ENCODE peak calls at places on chromosomes 13 and 19, in five cellular contexts. One of them, this sample, is unnamed.

GRCh38 chr19:53196777-53197396 is 3.7 kb upstream of the ZNF665 start:
- DNase-seq in HepG2: peak; percentile 50
- DNase-seq in MM.1S: no peak
- DNase-seq in HCT116: peak; percentile 33
- DNase-seq in hepatocyte: peak; percentile 99
- DNase-seq in this sample: peak; percentile 67

GRCh38 chr19:18858906-18859646 is 27.3 kb downstream of the UPF1 start:
- DNase-seq in HCT116: no peak
- DNase-seq in MM.1S: no peak
- DNase-seq in hepatocyte: no peak
- DNase-seq in HepG2: no peak
- DNase-seq in this sample: no peak

GRCh38 chr13:59623516-59623915 is 540.2 kb downstream of the DIAPH3 start:
- DNase-seq in hepatocyte: no peak
- DNase-seq in HCT116: no peak
- DNase-seq in MM.1S: no peak
- DNase-seq in HepG2: no peak
- DNase-seq in this sample: no peak

GRCh38 chr19:52566588-52566987 is 3.5 kb upstream of the ZNF701 start:
- DNase-seq in hepatocyte: peak; percentile 39
- DNase-seq in MM.1S: no peak
- DNase-seq in HCT116: no peak
- DNase-seq in HepG2: no peak
- DNase-seq in this sample: peak; percentile 52

GRCh38 chr13:67515895-67516294 is 285.8 kb upstream of the PCDH9 start:
- DNase-seq in MM.1S: peak; percentile 71
- DNase-seq in HepG2: no peak
- DNase-seq in hepatocyte: no peak
- DNase-seq in HCT116: no peak
- DNase-seq in this sample: peak; percentile 84

GRCh38 chr19:33039815-33040214 is 24.9 kb downstream of the RHPN2 start:
- DNase-seq in HCT116: no peak
- DNase-seq in hepatocyte: no peak
- DNase-seq in MM.1S: no peak
- DNase-seq in HepG2: no peak
- DNase-seq in this sample: no peak

GRCh38 chr13:110012102-110012739 is 225.8 kb upstream of the IRS2 start:
- DNase-seq in hepatocyte: peak; percentile 31
- DNase-seq in HCT116: peak; percentile 60
- DNase-seq in MM.1S: no peak
- DNase-seq in HepG2: peak; percentile 3
- DNase-seq in this sample: peak; percentile 100

GRCh38 chr19:45250832-45251451 is at the start of gene MARK4:
- DNase-seq in hepatocyte: peak; percentile 84
- DNase-seq in HepG2: no peak
- DNase-seq in HCT116: peak; percentile 16
- DNase-seq in MM.1S: peak; percentile 53
- DNase-seq in this sample: no peak

GRCh38 chr13:101248739-101249138 is 167.6 kb downstream of the NALCN start:
- DNase-seq in HepG2: no peak
- DNase-seq in hepatocyte: no peak
- DNase-seq in HCT116: no peak
- DNase-seq in MM.1S: no peak
- DNase-seq in this sample: no peak

GRCh38 chr19:5337126-5337525 is 3.5 kb downstream of the PTPRS start:
- DNase-seq in MM.1S: no peak
- DNase-seq in HepG2: no peak
- DNase-seq in hepatocyte: no peak
- DNase-seq in HCT116: no peak
- DNase-seq in this sample: no peak

GRCh38 chr19:41740415-41741243 is 14.7 kb upstream of the CEACAM6 start:
- DNase-seq in HepG2: no peak
- DNase-seq in HCT116: no peak
- DNase-seq in hepatocyte: no peak
- DNase-seq in MM.1S: no peak
- DNase-seq in this sample: no peak

GRCh38 chr13:56528040-56528760 is 612.5 kb upstream of the PRR20A start:
- DNase-seq in hepatocyte: no peak
- DNase-seq in MM.1S: peak; percentile 54
- DNase-seq in HCT116: no peak
- DNase-seq in HepG2: no peak
- DNase-seq in this sample: no peak

GRCh38 chr19:313988-314815 is 23.0 kb upstream of the PLPP2 start:
- DNase-seq in MM.1S: no peak
- DNase-seq in HepG2: no peak
- DNase-seq in HCT116: no peak
- DNase-seq in hepatocyte: no peak
- DNase-seq in this sample: no peak

GRCh38 chr13:43335669-43336068 is 312.3 kb downstream of the DNAJC15 start:
- DNase-seq in HepG2: no peak
- DNase-seq in MM.1S: no peak
- DNase-seq in HCT116: no peak
- DNase-seq in hepatocyte: no peak
- DNase-seq in this sample: no peak

GRCh38 chr13:36088001-36088400 is 43.2 kb downstream of the DCLK1 start:
- DNase-seq in hepatocyte: no peak
- DNase-seq in MM.1S: no peak
- DNase-seq in HepG2: no peak
- DNase-seq in HCT116: no peak
- DNase-seq in this sample: no peak

GRCh38 chr19:51571599-51571998 is 516 bp downstream of the ZNF175 start:
- DNase-seq in HCT116: no peak
- DNase-seq in MM.1S: no peak
- DNase-seq in hepatocyte: no peak
- DNase-seq in HepG2: no peak
- DNase-seq in this sample: no peak

DNA sequence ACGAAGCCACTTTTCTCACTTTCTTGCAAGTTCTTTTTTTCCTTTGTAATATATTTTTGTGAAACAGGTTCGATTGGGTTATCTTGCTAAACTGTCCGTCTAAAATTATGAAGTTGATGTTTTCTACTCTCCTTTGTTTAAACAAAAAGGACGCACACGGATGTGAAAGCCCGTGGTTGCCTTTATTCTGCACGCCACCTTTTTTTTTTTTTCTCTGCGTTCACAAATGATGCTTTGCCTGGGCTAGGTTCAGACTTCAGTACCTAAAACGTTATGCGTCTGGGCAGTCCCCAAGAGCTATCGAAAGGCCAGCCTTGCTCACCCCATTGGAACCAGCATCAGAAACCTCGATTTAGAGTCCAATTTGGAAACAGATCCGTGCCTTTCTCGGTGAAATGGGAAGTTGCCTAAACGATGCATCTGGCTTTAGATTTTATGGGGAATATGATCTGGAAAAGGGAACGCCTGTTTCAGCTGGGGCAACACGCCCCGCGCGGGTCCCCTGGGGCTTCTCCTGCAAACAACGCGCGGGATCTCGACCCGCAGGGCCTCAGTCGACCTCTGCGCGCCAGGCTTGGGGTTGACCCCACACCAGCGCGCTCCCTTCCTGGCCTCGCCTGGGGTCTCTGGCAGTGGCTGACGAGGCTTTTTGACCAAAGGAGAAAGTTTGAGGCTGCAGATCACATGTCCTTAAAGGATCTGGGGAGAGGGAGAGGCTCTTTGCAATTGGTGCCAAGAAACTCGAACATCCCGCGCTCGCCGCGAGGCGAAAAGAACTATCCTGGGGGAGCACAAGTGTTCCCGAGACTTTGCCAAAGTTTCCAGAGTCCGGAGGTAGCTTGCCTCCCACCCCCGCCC is 114.0 kb downstream of the KCNRG start:
- DNase-seq in MM.1S: peak; percentile 60
- DNase-seq in HepG2: no peak
- DNase-seq in HCT116: no peak
- DNase-seq in hepatocyte: no peak
- DNase-seq in this sample: no peak
- H2AFZ ChIP-seq in MM.1S: peak overlapping the region; percentile 31
- H2AFZ ChIP-seq in HepG2: no peak overlapping the region
- H2AFZ ChIP-seq in HCT116: no peak overlapping the region
- H2AFZ ChIP-seq in hepatocyte: peak overlapping the region; percentile 62
- H2AFZ ChIP-seq in this sample: peak overlapping the region; percentile 38

GRCh38 chr19:47520839-47521238 is 6.0 kb upstream of the NAPA start:
- DNase-seq in hepatocyte: no peak
- DNase-seq in HCT116: no peak
- DNase-seq in HepG2: no peak
- DNase-seq in MM.1S: no peak
- DNase-seq in this sample: no peak
- H3K4me1 ChIP-seq in hepatocyte: no peaks in the 10 kb centered on the region
- H3K4me1 ChIP-seq in HCT116: peaks cover 3% of the 10 kb centered on the region
- H3K4me1 ChIP-seq in HepG2: peaks cover 57% of the 10 kb centered on the region
- H3K4me1 ChIP-seq in MM.1S: peaks cover 14% of the 10 kb centered on the region
- H3K4me1 ChIP-seq in this sample: no peaks in the 10 kb centered on the region

GRCh38 chr19:17555480-17555928 is at the start of gene COLGALT1:
- DNase-seq in HCT116: peak; percentile 96
- DNase-seq in hepatocyte: peak; percentile 100
- DNase-seq in MM.1S: peak; percentile 99
- DNase-seq in HepG2: peak; percentile 89
- DNase-seq in this sample: peak; percentile 82
- TF ChIP-seq CTCF in HCT116: no peak
- TF ChIP-seq CTCF in hepatocyte: no peak
- TF ChIP-seq CTCF in MM.1S: no peak
- TF ChIP-seq CTCF in HepG2: no peak
- TF ChIP-seq CTCF in this sample: no peak

GRCh38 chr19:2949939-2950285 is 5.1 kb upstream of the ZNF77 start:
- DNase-seq in HepG2: peak; percentile 62
- DNase-seq in hepatocyte: peak; percentile 75
- DNase-seq in MM.1S: no peak
- DNase-seq in HCT116: no peak
- DNase-seq in this sample: peak; percentile 48
- H2AFZ ChIP-seq in HepG2: no peak overlapping the region
- H2AFZ ChIP-seq in hepatocyte: peak overlapping the region; percentile 18
- H2AFZ ChIP-seq in MM.1S: peak overlapping the region; percentile 77
- H2AFZ ChIP-seq in HCT116: no peak overlapping the region
- H2AFZ ChIP-seq in this sample: peak overlapping the region; percentile 69

GRCh38 chr19:10727599-10728250 is 9.8 kb downstream of the DNM2 start:
- DNase-seq in HepG2: no peak
- DNase-seq in MM.1S: no peak
- DNase-seq in hepatocyte: no peak
- DNase-seq in HCT116: no peak
- DNase-seq in this sample: no peak

GRCh38 chr19:10725415-10725814 is 7.5 kb downstream of the DNM2 start:
- DNase-seq in hepatocyte: no peak
- DNase-seq in HCT116: no peak
- DNase-seq in HepG2: no peak
- DNase-seq in MM.1S: no peak
- DNase-seq in this sample: no peak

GRCh38 chr19:10729406-10729805 is 11.5 kb downstream of the DNM2 start:
- DNase-seq in HepG2: no peak
- DNase-seq in MM.1S: no peak
- DNase-seq in hepatocyte: no peak
- DNase-seq in HCT116: no peak
- DNase-seq in this sample: no peak

GRCh38 chr19:10724573-10725071 is 6.7 kb downstream of the DNM2 start:
- DNase-seq in hepatocyte: no peak
- DNase-seq in HCT116: no peak
- DNase-seq in HepG2: no peak
- DNase-seq in MM.1S: no peak
- DNase-seq in this sample: no peak

GRCh38 chr19:10726268-10726667 is 8.4 kb downstream of the DNM2 start:
- DNase-seq in HepG2: no peak
- DNase-seq in hepatocyte: no peak
- DNase-seq in MM.1S: no peak
- DNase-seq in HCT116: no peak
- DNase-seq in this sample: no peak
- H3K4me1 ChIP-seq in HepG2: peaks cover 13% of the 10 kb centered on the region
- H3K4me1 ChIP-seq in hepatocyte: peaks cover 4% of the 10 kb centered on the region
- H3K4me1 ChIP-seq in MM.1S: no peaks in the 10 kb centered on the region
- H3K4me1 ChIP-seq in HCT116: peaks cover 15% of the 10 kb centered on the region
- H3K4me1 ChIP-seq in this sample: peaks cover 3% of the 10 kb centered on the region

DNA sequence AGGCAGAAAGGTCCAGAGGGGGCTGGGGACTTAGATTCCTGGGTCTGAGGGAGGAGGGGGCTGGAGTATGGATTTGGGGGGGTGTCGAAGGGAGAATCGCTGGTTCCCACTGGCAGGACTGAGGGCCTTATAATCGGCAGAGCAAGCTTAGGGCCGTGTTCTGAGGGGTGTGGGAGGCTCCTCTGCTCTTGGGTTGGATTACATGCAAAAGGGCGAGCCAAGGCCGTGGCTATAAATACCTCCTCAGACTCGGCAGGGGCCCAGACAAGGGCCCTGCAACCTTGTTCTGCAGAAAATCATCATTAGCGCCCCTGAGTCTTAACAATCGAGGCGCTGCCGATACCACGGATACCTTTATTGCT is 707 bp upstream of the MAMSTR start:
- DNase-seq in HepG2: no peak
- DNase-seq in HCT116: no peak
- DNase-seq in MM.1S: no peak
- DNase-seq in hepatocyte: no peak
- DNase-seq in this sample: no peak
- TF ChIP-seq CTCF in HepG2: no peak
- TF ChIP-seq CTCF in HCT116: no peak
- TF ChIP-seq CTCF in MM.1S: no peak
- TF ChIP-seq CTCF in hepatocyte: no peak
- TF ChIP-seq CTCF in this sample: no peak

DNA sequence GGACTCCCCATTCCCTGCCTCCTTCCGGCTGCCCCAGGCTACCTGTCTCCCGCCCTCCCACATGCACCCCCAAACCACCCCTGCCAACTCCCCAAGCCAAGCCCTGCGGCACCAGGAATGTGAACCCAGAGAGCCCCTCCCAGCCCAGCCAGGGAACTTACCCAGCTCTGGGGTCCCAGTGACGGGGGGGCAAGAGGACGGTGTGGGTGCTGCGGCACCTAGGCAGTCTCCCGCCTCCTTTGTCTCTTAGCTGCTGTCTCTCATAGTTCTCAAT is 558 bp downstream of the PLEKHA4 start:
- DNase-seq in MM.1S: no peak
- DNase-seq in HCT116: no peak
- DNase-seq in HepG2: no peak
- DNase-seq in hepatocyte: no peak
- DNase-seq in this sample: no peak
- H2AFZ ChIP-seq in MM.1S: no peak overlapping the region
- H2AFZ ChIP-seq in HCT116: no peak overlapping the region
- H2AFZ ChIP-seq in HepG2: peak overlapping the region; percentile 100
- H2AFZ ChIP-seq in hepatocyte: peak overlapping the region; percentile 69
- H2AFZ ChIP-seq in this sample: peak overlapping the region; percentile 82

This sample was measured in astrocyte.